ENCODE peak calls at places on chromosomes 12 and 14, in six cellular contexts. H is trophoblast cell, L is IMR-90, U is mesendoderm, F is H9, K is H1. X is an unnamed sample.

GRCh38 chr12:109462868-109463692 is 14.0 kb downstream of the KCTD10 start:
- DNase-seq in F (peak), K (no peak), U (peak), L (peak), H (peak), X (no peak)

GRCh38 chr14:73602994-73603393 is 9.3 kb upstream of the ACOT6 start:
- DNase-seq in F (no peak), H (peak), U (no peak), K (no peak), L (no peak), X (no peak)

GRCh38 chr14:94379291-94380224 is 8.8 kb downstream of the SERPINA1 start:
- DNase-seq in H (no peak), K (no peak), L (no peak), U (no peak), F (no peak), X (no peak)

GRCh38 chr14:72443991-72444431 is 449.9 kb downstream of the DPF3 start:
- DNase-seq in L (no peak), F (no peak), K (no peak), H (no peak), U (no peak), X (no peak)

GRCh38 chr12:95412826-95413311 is 61.1 kb upstream of the METAP2 start:
- DNase-seq in F (no peak), U (no peak), L (peak), K (no peak), H (peak), X (no peak)

GRCh38 chr12:97757431-97758091 is 295.0 kb downstream of the RMST start:
- DNase-seq in U (no peak), K (no peak), F (no peak), H (no peak), L (no peak), X (no peak)

GRCh38 chr14:104357689-104358527 is 219.5 kb downstream of the KIF26A start:
- DNase-seq in F (peak), L (no peak), K (no peak), U (no peak), H (no peak), X (no peak)

GRCh38 chr14:58428011-58428807 is 690 bp downstream of the KIAA0586 start:
- DNase-seq in L (peak), F (no peak), U (peak), H (peak), K (no peak), X (peak)

GRCh38 chr12:90801776-90802175 is 153.2 kb downstream of the CCER1 start:
- DNase-seq in K (no peak), L (peak), F (no peak), U (peak), H (no peak), X (no peak)

GRCh38 chr12:42846782-42847181 is 257.2 kb upstream of the PRICKLE1 start:
- DNase-seq in H (no peak), F (peak), K (no peak), U (peak), L (peak), X (no peak)

GRCh38 chr14:85313801-85314207 is 216.1 kb upstream of the FLRT2 start:
- DNase-seq in H (no peak), K (no peak), F (no peak), U (no peak), L (peak), X (peak)

GRCh38 chr12:131313635-131314034 is 359.9 kb downstream of the ADGRD1 start:
- DNase-seq in H (no peak), F (no peak), L (no peak), U (no peak), K (no peak), X (no peak)

GRCh38 chr12:58727526-58727925 is 192.8 kb downstream of the LRIG3 start:
- DNase-seq in L (peak), F (no peak), H (no peak), U (no peak), K (no peak), X (no peak)

GRCh38 chr12:3242199-3242863 is 165.2 kb downstream of the TSPAN9 start:
- DNase-seq in L (no peak), F (no peak), K (no peak), H (no peak), U (no peak), X (no peak)

GRCh38 chr12:94585624-94586023 is 64.7 kb downstream of the TMCC3 start:
- DNase-seq in L (no peak), F (no peak), K (no peak), U (no peak), H (no peak), X (no peak)

GRCh38 chr14:93332032-93332852 is 594 bp downstream of the BTBD7 start:
- DNase-seq in U (peak), H (peak), L (peak), F (no peak), K (peak), X (peak)

GRCh38 chr14:68789798-68790655 is 2.8 kb downstream of the ZFP36L1 start:
- DNase-seq in L (no peak), F (no peak), U (no peak), K (peak), H (peak), X (no peak)

GRCh38 chr14:89444536-89445125 is 27.6 kb upstream of the FOXN3 start:
- DNase-seq in U (no peak), F (no peak), K (no peak), L (peak), H (no peak), X (no peak)

GRCh38 chr14:88840926-88841325 is 16.5 kb downstream of the TTC8 start:
- DNase-seq in U (no peak), L (no peak), H (no peak), F (no peak), K (no peak), X (no peak)

GRCh38 chr12:72570601-72571000 is 298.4 kb downstream of the TRHDE start:
- DNase-seq in K (peak), L (no peak), H (peak), F (peak), U (peak), X (no peak)

GRCh38 chr12:50275545-50275944 is 7.8 kb downstream of the LIMA1 start:
- DNase-seq in K (no peak), L (no peak), H (no peak), F (no peak), U (no peak), X (no peak)

GRCh38 chr12:92049403-92049802 is 96.2 kb downstream of the BTG1 start:
- DNase-seq in U (no peak), F (no peak), K (no peak), L (no peak), H (no peak), X (no peak)

GRCh38 chr12:6615802-6616201 is 8.6 kb upstream of the CHD4 start:
- DNase-seq in H (no peak), U (no peak), L (no peak), F (no peak), K (no peak), X (no peak)
- H2BK120ac ChIP-seq in H (no peak), U (no peak), L (no peak), F (no peak), K (no peak), X (no peak)

DNA sequence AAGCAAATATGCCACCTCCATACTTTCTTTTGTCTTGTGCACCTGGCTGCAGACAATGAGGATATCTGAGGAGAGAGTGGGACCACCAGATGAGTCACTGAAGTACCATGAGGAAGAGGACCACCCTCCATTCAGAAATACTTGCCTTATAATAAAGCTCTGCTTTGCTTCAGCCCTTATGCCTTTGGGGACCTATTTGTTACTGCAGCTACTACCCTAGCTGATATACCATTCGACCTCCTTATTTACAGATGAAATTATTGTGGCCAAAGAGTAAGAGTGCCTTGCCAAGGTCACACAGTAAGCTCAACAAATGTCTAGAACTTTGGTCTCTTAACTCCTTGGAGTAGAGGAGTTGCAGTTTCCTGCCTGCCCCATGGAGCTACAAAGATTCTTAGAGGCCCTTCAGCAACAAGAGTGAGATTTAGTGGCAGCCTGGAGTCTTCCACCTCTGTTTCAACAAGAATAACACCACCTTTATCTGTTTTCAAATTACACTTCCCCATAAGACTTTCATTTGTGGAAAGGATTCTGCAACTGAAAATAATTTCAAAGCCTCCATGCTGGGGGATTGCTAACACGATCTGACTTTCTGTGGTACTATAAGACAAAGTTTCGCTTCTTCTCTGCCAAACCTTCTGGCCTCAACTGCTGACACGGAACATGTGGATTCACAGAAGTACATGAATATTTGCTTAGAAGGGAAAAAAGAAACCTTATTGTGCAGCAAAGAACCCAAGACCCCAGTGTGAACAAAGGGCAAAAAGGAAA is 3.6 kb downstream of the CMKLR1 start:
- DNase-seq in L (no peak), F (no peak), H (no peak), U (no peak), K (no peak), X (no peak)
- H3K27ac ChIP-seq in L (no peak), F (no peak), H (no peak), U (no peak), K (no peak), X (no peak)

DNA sequence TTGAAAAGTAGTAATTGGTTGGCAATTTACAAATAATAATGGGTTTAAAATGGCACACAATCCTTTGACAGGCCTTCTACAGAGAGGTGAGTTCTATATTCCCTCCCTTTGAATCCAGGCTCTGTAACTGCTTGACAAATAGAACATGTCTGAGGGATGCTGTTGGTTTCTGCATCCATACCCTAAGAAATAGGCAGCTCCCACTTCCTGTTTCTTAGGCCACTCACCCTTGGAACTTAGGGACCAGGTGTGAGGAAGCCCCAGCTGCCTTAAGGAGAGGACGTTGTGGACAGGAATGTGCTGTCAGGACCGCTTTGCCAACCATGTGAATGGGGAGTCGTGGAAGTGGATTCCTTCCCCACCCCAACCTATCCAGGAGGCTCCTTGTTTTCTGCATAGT is 59.4 kb downstream of the LMNTD1 start:
- DNase-seq in L (no peak), K (no peak), U (no peak), F (no peak), H (no peak), X (no peak)
- H3K4me2 ChIP-seq in L (no peak), K (no peak), U (no peak), F (no peak), H (no peak), X (no peak)

DNA sequence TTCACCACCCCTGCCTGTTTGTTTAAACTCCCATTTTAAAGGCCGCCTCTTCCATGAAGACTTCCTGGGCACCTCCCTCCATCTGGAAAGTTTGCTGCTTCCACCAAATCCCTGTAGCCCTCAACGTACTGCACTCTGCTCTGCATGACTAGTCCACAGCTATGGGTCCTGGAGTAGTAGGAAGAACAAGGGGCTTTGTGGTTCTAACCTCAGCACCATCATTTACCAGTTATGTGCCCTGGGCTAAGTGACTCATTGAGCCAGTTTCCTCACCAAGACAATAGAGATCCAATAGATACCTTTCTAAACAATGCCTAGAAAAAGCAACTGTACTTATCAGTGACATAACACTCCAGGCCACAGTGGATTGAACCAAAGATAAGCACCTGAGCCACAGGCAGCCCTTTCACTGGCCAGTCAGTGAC is 8.5 kb upstream of the LTBP2 start:
- DNase-seq in K (no peak), L (peak), F (no peak), H (peak), U (peak), X (no peak)
- H2BK120ac ChIP-seq in K (no peak), L (peak), F (no peak), H (peak), U (no peak), X (no peak)

DNA sequence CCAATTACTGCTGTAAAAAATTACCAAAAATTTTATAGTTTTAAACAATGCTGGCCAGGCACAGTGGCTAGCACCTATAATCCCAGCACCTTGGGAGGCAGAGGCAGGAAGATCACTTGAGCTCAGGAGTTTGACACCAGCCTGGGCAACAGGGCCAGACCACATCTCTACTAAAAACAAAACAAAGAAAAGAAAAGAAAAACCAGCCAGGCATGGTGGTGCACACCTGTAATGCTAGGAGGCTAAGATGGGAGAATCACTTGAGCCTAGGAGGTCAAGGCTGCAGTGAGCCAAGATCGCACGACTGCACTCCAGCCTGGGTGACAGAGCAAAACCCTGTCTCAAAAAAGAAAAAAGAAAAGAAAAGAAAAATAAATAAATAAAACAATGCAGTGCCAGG is 54.0 kb upstream of the ARID2 start:
- DNase-seq in F (no peak), H (no peak), K (no peak), L (no peak), U (no peak), X (no peak)
- H3K27ac ChIP-seq in F (no peak), H (no peak), K (no peak), L (no peak), U (no peak), X (no peak)

GRCh38 chr14:79136437-79137430 is 966.6 kb downstream of the NRXN3 start:
- DNase-seq in F (no peak), L (no peak), U (peak), K (no peak), H (no peak), X (peak)

GRCh38 chr14:79137836-79138235 is 967.7 kb downstream of the NRXN3 start:
- DNase-seq in F (no peak), L (no peak), K (no peak), H (no peak), U (no peak), X (no peak)

DNA sequence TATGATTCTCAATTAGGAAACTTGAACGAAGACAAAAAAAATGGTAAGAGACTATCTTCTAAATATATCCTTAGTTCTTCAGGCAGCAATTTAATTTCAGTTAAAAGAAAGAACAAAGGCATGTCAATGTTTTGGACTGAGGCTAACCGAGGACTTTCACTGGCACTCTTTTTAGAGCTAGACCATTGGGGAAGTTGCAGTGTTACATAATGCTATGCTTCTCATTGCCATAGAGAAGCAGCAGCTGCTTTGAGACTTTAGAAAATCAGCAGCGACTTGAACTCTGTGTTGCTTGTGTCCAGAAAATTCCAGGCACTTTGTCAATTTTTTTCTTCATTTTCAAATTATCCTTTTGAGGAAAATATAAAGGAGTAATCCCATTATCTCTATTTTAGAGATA is 964.2 kb downstream of the NRXN3 start:
- DNase-seq in F (no peak), L (no peak), U (no peak), H (no peak), K (no peak), X (no peak)
- H3K4me2 ChIP-seq in F (no peak), L (no peak), U (no peak), H (no peak), K (no peak), X (no peak)

GRCh38 chr12:19573866-19574265 is 134.6 kb downstream of the AEBP2 start:
- DNase-seq in H (no peak), L (no peak), U (peak), K (no peak), F (peak), X (no peak)
- H2BK120ac ChIP-seq in H (peak), L (peak), U (no peak), K (no peak), F (no peak), X (peak)

GRCh38 chr12:6346942-6347341 is 5.1 kb upstream of the TNFRSF1A start:
- DNase-seq in F (no peak), U (no peak), H (no peak), L (no peak), K (no peak), X (no peak)
- H3K27ac ChIP-seq in F (no peak), U (no peak), H (no peak), L (no peak), K (no peak), X (no peak)

DNA sequence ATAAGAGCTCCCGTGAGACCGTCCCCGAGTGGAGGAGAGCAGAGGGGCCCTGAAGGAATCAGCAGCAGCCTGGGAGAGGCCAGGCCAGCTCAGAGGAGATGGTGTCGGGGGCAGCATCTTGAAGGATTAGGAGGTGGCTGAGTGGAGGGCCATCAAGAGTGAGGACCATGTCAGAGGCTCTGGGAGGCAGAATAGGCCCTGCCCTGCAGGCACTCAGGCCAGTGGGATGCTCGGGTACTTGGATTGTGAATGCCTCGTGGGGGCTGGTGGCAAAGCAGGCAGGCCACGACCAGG is 47.7 kb downstream of the IL31 start:
- DNase-seq in F (no peak), K (no peak), H (no peak), L (no peak), U (no peak), X (no peak)
- H3K4me2 ChIP-seq in F (no peak), K (no peak), H (no peak), L (no peak), U (no peak), X (no peak)

X was measured in neuronal stem cell.